ENCODE peak calls at places on chromosomes 2 and 18, in six cellular contexts. C is pancreas, P is AG04449, X is body of pancreas, V is breast epithelium, M is right lobe of liver. W is an unnamed sample.

GRCh38 chr2:27179344-27180000 is 30.7 kb downstream of the TCF23 start:
- DNase-seq in C (no peak), P (no peak), X (no peak), V (no peak), M (no peak), W (no peak)

GRCh38 chr2:227297052-227297451 is 28.0 kb upstream of the MFF start:
- DNase-seq in C (no peak), P (no peak), X (no peak), V (no peak), M (no peak), W (no peak)

GRCh38 chr2:16254356-16254965 is 314.1 kb downstream of the MYCN start:
- DNase-seq in C (no peak), P (no peak), X (no peak), V (no peak), M (no peak), W (no peak)

GRCh38 chr18:10953672-10954071 is 195.7 kb downstream of the PIEZO2 start:
- DNase-seq in C (no peak), P (no peak), X (no peak), V (no peak), M (no peak), W (no peak)

GRCh38 chr2:239644016-239644415 is 243.2 kb upstream of the HDAC4 start:
- DNase-seq in C (no peak), P (no peak), X (no peak), V (no peak), M (no peak), W (no peak)

GRCh38 chr2:26237868-26238267 is 6.6 kb downstream of the HADHA start:
- DNase-seq in C (no peak), P (no peak), X (no peak), V (no peak), M (no peak), W (no peak)

GRCh38 chr18:76687271-76688006 is 134.9 kb upstream of the ZNF236 start:
- DNase-seq in C (no peak), P (no peak), X (no peak), V (no peak), M (no peak), W (no peak)

GRCh38 chr2:43302311-43303051 is 76.1 kb upstream of the ZFP36L2 start:
- DNase-seq in C (no peak), P (no peak), X (no peak), V (no peak), M (no peak), W (no peak)

GRCh38 chr2:152243723-152244122 is 68.2 kb upstream of the STAM2 start:
- DNase-seq in C (no peak), P (no peak), X (no peak), V (no peak), M (no peak), W (no peak)

GRCh38 chr18:55419939-55420664 is 167.9 kb downstream of the TCF4 start:
- DNase-seq in C (no peak), P (no peak), X (no peak), V (no peak), M (no peak), W (no peak)

GRCh38 chr2:176763871-176764404 is 448.7 kb upstream of the HNRNPA3 start:
- DNase-seq in C (no peak), P (no peak), X (no peak), V (no peak), M (no peak), W (no peak)

GRCh38 chr18:56678836-56679565 is 27.8 kb downstream of the WDR7 start:
- DNase-seq in C (no peak), P (no peak), X (no peak), V (no peak), M (no peak), W (no peak)

GRCh38 chr2:109213646-109214417 is 84.8 kb downstream of the SH3RF3 start:
- DNase-seq in C (no peak), P (no peak), X (no peak), V (no peak), M (no peak), W (peak; percentile 74)
- H3K4me3 ChIP-seq in C (no peak overlapping the region), P (no peak overlapping the region), X (no peak overlapping the region), V (no peak overlapping the region), M (no peak overlapping the region), W (no peak overlapping the region)

GRCh38 chr2:83115606-83116005 is 1343.5 kb downstream of the SUCLG1 start:
- DNase-seq in C (no peak), P (no peak), X (no peak), V (no peak), M (no peak), W (no peak)
- TF ChIP-seq CTCF in C (no peak), P (no peak), X (no peak), V (no peak), M (no peak), W (no peak)

DNA sequence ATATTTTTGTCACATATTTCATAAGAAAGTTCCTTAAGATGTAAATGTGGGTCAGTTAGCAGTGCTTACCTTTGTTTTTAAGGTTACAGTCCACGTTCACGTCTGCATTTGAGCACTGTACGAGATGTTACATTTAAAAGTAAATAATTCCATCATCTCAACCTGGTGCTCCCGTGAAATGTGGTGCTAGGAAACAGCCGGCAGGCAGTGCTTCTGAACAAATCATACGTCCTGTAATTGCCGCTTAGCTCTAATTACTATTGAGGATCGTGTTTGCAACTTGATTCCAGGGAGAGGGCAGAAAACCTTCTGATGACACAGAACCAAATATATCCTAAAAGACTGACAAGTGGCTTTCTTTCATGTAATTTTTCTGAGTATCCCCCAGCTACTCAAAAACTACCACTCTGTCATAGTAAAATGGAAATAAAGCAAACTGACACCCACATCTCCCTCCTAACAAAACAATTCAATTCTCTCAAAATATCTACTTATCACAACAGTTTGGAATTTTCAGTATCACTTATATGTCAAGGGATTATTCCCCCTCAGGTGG is 297.8 kb upstream of the SESTD1 start:
- DNase-seq in C (no peak), P (no peak), X (no peak), V (no peak), M (peak; percentile 47), W (no peak)
- H3K4me3 ChIP-seq in C (no peak overlapping the region), P (no peak overlapping the region), X (no peak overlapping the region), V (no peak overlapping the region), M (peak overlapping the region; percentile 18), W (no peak overlapping the region)

GRCh38 chr18:50144535-50144934 is 50.4 kb downstream of the MYO5B start:
- DNase-seq in C (no peak), P (no peak), X (no peak), V (no peak), M (no peak), W (no peak)

GRCh38 chr18:50143891-50144290 is 51.1 kb downstream of the MYO5B start:
- DNase-seq in C (no peak), P (no peak), X (no peak), V (no peak), M (no peak), W (no peak)

GRCh38 chr18:50142441-50143120 is 52.4 kb downstream of the MYO5B start:
- DNase-seq in C (no peak), P (no peak), X (no peak), V (no peak), M (no peak), W (no peak)

GRCh38 chr18:50138181-50139064 is 56.5 kb downstream of the MYO5B start:
- DNase-seq in C (no peak), P (no peak), X (no peak), V (no peak), M (no peak), W (no peak)

DNA sequence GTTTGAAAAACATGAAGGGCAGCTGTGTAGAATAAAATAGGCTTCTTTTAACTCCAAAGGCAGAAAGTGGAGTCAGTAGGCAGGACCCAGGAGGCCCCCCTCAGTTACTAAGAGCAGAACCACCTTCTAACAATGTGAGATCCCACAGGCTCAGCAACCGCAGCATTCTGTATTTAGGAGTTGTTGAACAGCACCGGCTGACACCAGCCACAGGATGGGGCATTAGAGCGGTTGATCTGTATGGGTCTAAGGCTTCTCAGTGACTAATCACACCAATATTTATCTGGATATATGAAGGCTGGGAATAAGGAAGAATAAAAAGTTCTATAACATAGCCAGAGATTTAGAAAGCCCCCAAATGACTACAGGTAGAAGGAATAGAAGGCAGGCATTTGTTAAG is 51.7 kb downstream of the MYO5B start:
- DNase-seq in C (no peak), P (no peak), X (no peak), V (no peak), M (no peak), W (no peak)
- TF ChIP-seq CTCF in C (no peak), P (no peak), X (no peak), V (no peak), M (no peak), W (no peak)

DNA sequence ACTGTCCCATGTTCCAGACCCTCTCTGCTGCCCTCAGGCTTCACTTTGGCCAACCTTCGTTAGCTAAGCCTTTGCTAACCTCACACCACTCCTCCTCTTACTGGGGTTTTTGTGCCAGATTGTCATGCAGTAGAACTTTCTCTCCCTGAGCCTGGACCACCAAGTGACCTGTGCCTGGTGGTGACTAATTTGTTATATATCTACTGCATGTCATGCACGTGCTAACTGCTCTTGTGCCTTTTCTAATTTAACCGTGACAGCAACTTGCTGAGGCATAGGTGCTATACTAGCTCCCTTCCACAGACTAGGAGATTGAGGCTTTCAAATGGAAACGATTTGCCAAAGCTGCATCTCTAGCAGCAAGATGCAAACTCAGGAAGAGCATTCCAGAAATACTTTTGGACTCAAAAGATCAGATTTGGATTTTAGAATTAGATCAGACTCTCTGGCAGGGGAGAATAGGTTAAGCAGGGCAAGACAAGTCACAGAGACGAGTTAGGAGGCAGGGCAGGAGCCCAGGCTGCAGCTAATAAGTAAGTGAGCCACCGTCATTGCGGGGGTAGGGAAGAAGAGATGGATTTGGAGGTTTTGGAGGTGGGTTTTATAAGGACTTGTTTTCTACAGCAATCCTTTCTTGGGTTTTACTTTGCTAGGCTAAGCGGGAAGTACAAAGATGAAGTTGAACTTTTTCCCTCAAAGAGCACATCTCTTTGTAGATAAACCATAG is 1.8 kb downstream of the PPP1R7 start:
- DNase-seq in C (no peak), P (no peak), X (no peak), V (no peak), M (no peak), W (no peak)
- H3K4me3 ChIP-seq in C (no peak overlapping the region), P (no peak overlapping the region), X (no peak overlapping the region), V (no peak overlapping the region), M (no peak overlapping the region), W (no peak overlapping the region)

GRCh38 chr18:9334351-9335254 is at the start of gene TWSG1:
- DNase-seq in C (peak; percentile 95), P (peak; percentile 61), X (peak; percentile 91), V (peak; percentile 88), M (peak; percentile 94), W (peak; percentile 90)
- TF ChIP-seq CTCF in C (no peak), P (peak; percentile 74), X (peak; percentile 20), V (peak; percentile 10), M (peak; percentile 40), W (no peak)

GRCh38 chr2:96984300-96984699 is 2.1 kb downstream of the FAM178B start:
- DNase-seq in C (no peak), P (no peak), X (no peak), V (no peak), M (no peak), W (no peak)
- H3K4me3 ChIP-seq in C (no peak overlapping the region), P (no peak overlapping the region), X (no peak overlapping the region), V (no peak overlapping the region), M (no peak overlapping the region), W (no peak overlapping the region)

W was measured in lower leg skin.